ENCODE peak calls at places on chromosomes 1 and 21, in ten cellular contexts. O is heart right ventricle, I is OCI-LY7, L is H54, M is NCI-H524 treated with DMSO at 0.1 percent for 48 hours, P is brain pericyte, A is brain microvascular endothelial cell, Y is pons, V is Caki2, Q is midbrain. D is an unnamed sample.

GRCh38 chr21:45536301-45537081 is 5.7 kb downstream of the SLC19A1 start:
- DNase-seq in Y (no peak), O (no peak), I (no peak), L (no peak), V (no peak), Q (no peak), M (no peak), P (no peak), A (no peak), D (no peak)

GRCh38 chr1:1173793-1174415 is at the start of gene TTLL10:
- DNase-seq in L (no peak), P (no peak), A (no peak), Y (no peak), O (no peak), M (no peak), Q (no peak), I (no peak), V (no peak), D (no peak)

GRCh38 chr1:247334378-247335133 is 2.9 kb upstream of the ZNF496 start:
- DNase-seq in O (no peak), P (no peak), L (no peak), A (no peak), M (no peak), V (no peak), Y (no peak), I (no peak), Q (no peak), D (no peak)

GRCh38 chr1:152739841-152740240 is 18.0 kb upstream of the KPRP start:
- DNase-seq in P (no peak), A (no peak), Q (no peak), M (no peak), L (no peak), Y (no peak), O (no peak), I (no peak), V (no peak), D (no peak)

GRCh38 chr1:60813051-60813450 is 269.3 kb upstream of the NFIA start:
- DNase-seq in O (no peak), Y (no peak), A (no peak), V (no peak), I (no peak), P (no peak), Q (no peak), M (no peak), L (no peak), D (peak)

GRCh38 chr1:22341791-22342605 is 109.7 kb upstream of the ZBTB40 start:
- DNase-seq in A (no peak), P (no peak), Y (no peak), Q (no peak), L (no peak), O (no peak), M (no peak), V (no peak), I (no peak), D (no peak)

GRCh38 chr21:37551406-37552355 is 185.1 kb downstream of the DYRK1A start:
- DNase-seq in M (no peak), L (peak), A (peak), V (no peak), Q (peak), P (peak), I (no peak), O (no peak), Y (no peak), D (no peak)

GRCh38 chr1:224828691-224829090 is 100.8 kb upstream of the DNAH14 start:
- DNase-seq in Q (no peak), I (no peak), L (no peak), Y (no peak), A (no peak), V (no peak), O (no peak), P (no peak), M (no peak), D (no peak)

GRCh38 chr1:160954158-160955104 is at the start of gene ITLN2:
- DNase-seq in V (no peak), O (no peak), Q (no peak), Y (no peak), I (peak), A (no peak), L (peak), M (no peak), P (no peak), D (no peak)

GRCh38 chr1:235708390-235708962 is 58.9 kb upstream of the GNG4 start:
- DNase-seq in L (peak), P (no peak), O (no peak), A (peak), M (no peak), I (no peak), V (peak), Y (no peak), Q (no peak), D (peak)

GRCh38 chr1:225427249-225428065 is at the start of gene LBR:
- DNase-seq in M (no peak), Q (peak), P (no peak), Y (no peak), L (no peak), O (peak), I (no peak), A (no peak), V (no peak), D (no peak)

GRCh38 chr1:180603223-180603849 is 28.5 kb upstream of the XPR1 start:
- DNase-seq in P (no peak), M (no peak), Q (no peak), O (peak), L (no peak), I (no peak), Y (no peak), V (no peak), A (no peak), D (no peak)

GRCh38 chr1:42146916-42147320 is 6.3 kb upstream of the GUCA2B start:
- DNase-seq in V (peak), Y (peak), Q (peak), O (peak), A (peak), L (peak), M (no peak), I (peak), P (no peak), D (peak)

GRCh38 chr1:37342736-37343135 is 131.6 kb upstream of the ZC3H12A start:
- DNase-seq in V (no peak), Y (no peak), L (no peak), Q (no peak), A (no peak), I (no peak), M (no peak), O (no peak), P (no peak), D (no peak)

GRCh38 chr1:94527447-94528031 is 14.0 kb downstream of the F3 start:
- DNase-seq in M (no peak), Y (no peak), V (peak), I (no peak), P (no peak), L (no peak), O (no peak), A (peak), Q (no peak), D (no peak)

GRCh38 chr1:183506561-183506960 is 34.3 kb downstream of the SMG7 start:
- DNase-seq in L (no peak), A (no peak), O (no peak), M (no peak), Q (no peak), I (no peak), Y (no peak), P (no peak), V (no peak), D (no peak)

D was measured in astrocyte of the cerebellum.